ENCODE peak calls at places on chromosomes 6 and 20, in six cellular contexts. One of them, this sample, is unnamed.

GRCh38 chr6:23692184-23692583 is 433.8 kb upstream of the NRSN1 start:
- DNase-seq in transverse colon: no peak
- DNase-seq in heart left ventricle: no peak
- DNase-seq in PC-9: no peak
- DNase-seq in cardiac fibroblast: no peak
- DNase-seq in fibroblast of lung: no peak
- DNase-seq in this sample: no peak

GRCh38 chr20:33299111-33299603 is 16.1 kb downstream of the BPIFB1 start:
- DNase-seq in transverse colon: peak; percentile 57
- DNase-seq in heart left ventricle: peak; percentile 49
- DNase-seq in PC-9: peak; percentile 33
- DNase-seq in cardiac fibroblast: peak; percentile 54
- DNase-seq in fibroblast of lung: peak; percentile 42
- DNase-seq in this sample: peak; percentile 69

GRCh38 chr6:73606428-73606827 is 47.4 kb downstream of the SLC17A5 start:
- DNase-seq in transverse colon: no peak
- DNase-seq in heart left ventricle: no peak
- DNase-seq in PC-9: no peak
- DNase-seq in cardiac fibroblast: no peak
- DNase-seq in fibroblast of lung: peak; percentile 6
- DNase-seq in this sample: no peak

GRCh38 chr6:148972481-148972880 is 225.7 kb downstream of the UST start:
- DNase-seq in transverse colon: peak; percentile 80
- DNase-seq in heart left ventricle: no peak
- DNase-seq in PC-9: peak; percentile 69
- DNase-seq in cardiac fibroblast: no peak
- DNase-seq in fibroblast of lung: no peak
- DNase-seq in this sample: peak; percentile 62

GRCh38 chr6:125906158-125906998 is 50.2 kb upstream of the HINT3 start:
- DNase-seq in transverse colon: peak; percentile 64
- DNase-seq in heart left ventricle: peak; percentile 23
- DNase-seq in PC-9: no peak
- DNase-seq in cardiac fibroblast: peak; percentile 60
- DNase-seq in fibroblast of lung: peak; percentile 48
- DNase-seq in this sample: peak; percentile 23

GRCh38 chr6:77055711-77056110 is 407.6 kb downstream of the HTR1B start:
- DNase-seq in transverse colon: no peak
- DNase-seq in heart left ventricle: no peak
- DNase-seq in PC-9: no peak
- DNase-seq in cardiac fibroblast: no peak
- DNase-seq in fibroblast of lung: no peak
- DNase-seq in this sample: no peak

GRCh38 chr6:114747995-114748625 is 405.3 kb upstream of the HS3ST5 start:
- DNase-seq in transverse colon: no peak
- DNase-seq in heart left ventricle: peak; percentile 19
- DNase-seq in PC-9: peak; percentile 43
- DNase-seq in cardiac fibroblast: peak; percentile 72
- DNase-seq in fibroblast of lung: peak; percentile 72
- DNase-seq in this sample: no peak

GRCh38 chr6:138689849-138690248 is 83.7 kb upstream of the CCDC28A start:
- DNase-seq in transverse colon: no peak
- DNase-seq in heart left ventricle: no peak
- DNase-seq in PC-9: peak; percentile 49
- DNase-seq in cardiac fibroblast: no peak
- DNase-seq in fibroblast of lung: no peak
- DNase-seq in this sample: no peak

GRCh38 chr20:41232971-41233926 is 84.3 kb downstream of the ZHX3 start:
- DNase-seq in transverse colon: no peak
- DNase-seq in heart left ventricle: no peak
- DNase-seq in PC-9: peak; percentile 45
- DNase-seq in cardiac fibroblast: peak; percentile 82
- DNase-seq in fibroblast of lung: peak; percentile 91
- DNase-seq in this sample: no peak

GRCh38 chr6:113564401-113565161 is 292.6 kb upstream of the MARCKS start:
- DNase-seq in transverse colon: peak; percentile 65
- DNase-seq in heart left ventricle: peak; percentile 89
- DNase-seq in PC-9: no peak
- DNase-seq in cardiac fibroblast: peak; percentile 98
- DNase-seq in fibroblast of lung: peak; percentile 94
- DNase-seq in this sample: peak; percentile 30

GRCh38 chr6:32659856-32660595 is 6.4 kb downstream of the HLA-DQB1 start:
- DNase-seq in transverse colon: no peak
- DNase-seq in heart left ventricle: no peak
- DNase-seq in PC-9: no peak
- DNase-seq in cardiac fibroblast: no peak
- DNase-seq in fibroblast of lung: no peak
- DNase-seq in this sample: no peak

GRCh38 chr6:104796031-104796785 is 63.5 kb downstream of the HACE1 start:
- DNase-seq in transverse colon: no peak
- DNase-seq in heart left ventricle: no peak
- DNase-seq in PC-9: no peak
- DNase-seq in cardiac fibroblast: no peak
- DNase-seq in fibroblast of lung: no peak
- DNase-seq in this sample: no peak

GRCh38 chr6:101686653-101687052 is 293.1 kb downstream of the GRIK2 start:
- DNase-seq in transverse colon: no peak
- DNase-seq in heart left ventricle: no peak
- DNase-seq in PC-9: no peak
- DNase-seq in cardiac fibroblast: no peak
- DNase-seq in fibroblast of lung: no peak
- DNase-seq in this sample: no peak

GRCh38 chr20:472889-473292 is 10.6 kb upstream of the TBC1D20 start:
- DNase-seq in transverse colon: no peak
- DNase-seq in heart left ventricle: no peak
- DNase-seq in PC-9: no peak
- DNase-seq in cardiac fibroblast: no peak
- DNase-seq in fibroblast of lung: no peak
- DNase-seq in this sample: no peak

GRCh38 chr20:46523696-46524328 is 10.5 kb upstream of the ZNF334 start:
- DNase-seq in transverse colon: no peak
- DNase-seq in heart left ventricle: no peak
- DNase-seq in PC-9: no peak
- DNase-seq in cardiac fibroblast: peak; percentile 11
- DNase-seq in fibroblast of lung: peak; percentile 24
- DNase-seq in this sample: no peak

GRCh38 chr20:44309763-44310663 is 989 bp downstream of the FITM2 start:
- DNase-seq in transverse colon: peak; percentile 60
- DNase-seq in heart left ventricle: peak; percentile 53
- DNase-seq in PC-9: no peak
- DNase-seq in cardiac fibroblast: peak; percentile 81
- DNase-seq in fibroblast of lung: peak; percentile 84
- DNase-seq in this sample: no peak

GRCh38 chr6:57267586-57268293 is 45.6 kb upstream of the RAB23 start:
- DNase-seq in transverse colon: peak; percentile 50
- DNase-seq in heart left ventricle: peak; percentile 32
- DNase-seq in PC-9: peak; percentile 88
- DNase-seq in cardiac fibroblast: peak; percentile 96
- DNase-seq in fibroblast of lung: peak; percentile 99
- DNase-seq in this sample: no peak

GRCh38 chr6:167494698-167495435 is 170.0 kb downstream of the TTLL2 start:
- DNase-seq in transverse colon: no peak
- DNase-seq in heart left ventricle: no peak
- DNase-seq in PC-9: no peak
- DNase-seq in cardiac fibroblast: no peak
- DNase-seq in fibroblast of lung: no peak
- DNase-seq in this sample: no peak

GRCh38 chr6:167491403-167492095 is 166.7 kb downstream of the TTLL2 start:
- DNase-seq in transverse colon: no peak
- DNase-seq in heart left ventricle: no peak
- DNase-seq in PC-9: no peak
- DNase-seq in cardiac fibroblast: no peak
- DNase-seq in fibroblast of lung: no peak
- DNase-seq in this sample: no peak

GRCh38 chr6:167492096-167492449 is 167.2 kb downstream of the TTLL2 start:
- DNase-seq in transverse colon: no peak
- DNase-seq in heart left ventricle: peak; percentile 43
- DNase-seq in PC-9: no peak
- DNase-seq in cardiac fibroblast: peak; percentile 7
- DNase-seq in fibroblast of lung: no peak
- DNase-seq in this sample: no peak

GRCh38 chr6:167493961-167494697 is 169.2 kb downstream of the TTLL2 start:
- DNase-seq in transverse colon: peak; percentile 19
- DNase-seq in heart left ventricle: peak; percentile 59
- DNase-seq in PC-9: no peak
- DNase-seq in cardiac fibroblast: peak; percentile 61
- DNase-seq in fibroblast of lung: no peak
- DNase-seq in this sample: no peak

DNA sequence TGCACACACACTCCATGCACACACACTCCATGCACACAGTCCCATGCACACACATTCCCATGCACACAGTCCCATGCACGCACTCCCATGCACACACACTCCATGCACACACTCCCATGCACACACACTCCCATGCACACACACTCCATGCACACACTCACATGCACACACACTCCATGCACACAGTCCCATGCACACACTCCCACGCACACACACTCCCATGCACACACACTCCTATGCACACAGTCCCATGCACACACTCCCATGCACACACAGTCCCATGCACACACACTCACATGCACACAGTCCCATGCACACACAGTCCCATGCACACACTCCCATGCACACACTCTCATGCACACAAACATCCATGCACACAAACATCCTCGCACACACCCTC is 168.4 kb downstream of the TTLL2 start:
- DNase-seq in transverse colon: no peak
- DNase-seq in heart left ventricle: no peak
- DNase-seq in PC-9: no peak
- DNase-seq in cardiac fibroblast: no peak
- DNase-seq in fibroblast of lung: no peak
- DNase-seq in this sample: no peak
- TF ChIP-seq CTCF in transverse colon: no peak
- TF ChIP-seq CTCF in heart left ventricle: no peak
- TF ChIP-seq CTCF in PC-9: no peak
- TF ChIP-seq CTCF in cardiac fibroblast: no peak
- TF ChIP-seq CTCF in fibroblast of lung: no peak
- TF ChIP-seq CTCF in this sample: no peak

DNA sequence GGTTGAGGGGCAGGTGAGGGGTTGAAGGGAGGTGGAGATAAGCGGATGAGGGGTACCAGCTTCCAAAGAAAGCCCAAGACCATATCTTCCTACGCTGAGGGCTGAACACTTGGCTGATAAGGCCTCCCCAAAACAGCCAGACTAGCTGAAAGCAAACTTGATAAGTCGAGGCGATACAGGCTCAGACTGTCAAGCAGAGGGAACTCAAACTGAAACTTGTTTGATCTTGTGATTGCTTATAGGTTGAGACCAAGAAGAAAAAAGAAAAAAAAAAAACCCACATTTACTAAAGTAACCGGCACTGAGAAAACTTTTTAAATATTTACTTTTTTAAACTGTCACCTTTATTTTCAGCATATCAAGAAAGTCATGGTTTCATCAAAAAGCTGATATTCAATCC is 73.6 kb downstream of the TRERF1 start:
- DNase-seq in transverse colon: no peak
- DNase-seq in heart left ventricle: no peak
- DNase-seq in PC-9: no peak
- DNase-seq in cardiac fibroblast: no peak
- DNase-seq in fibroblast of lung: no peak
- DNase-seq in this sample: no peak
- TF ChIP-seq CTCF in transverse colon: no peak
- TF ChIP-seq CTCF in heart left ventricle: no peak
- TF ChIP-seq CTCF in PC-9: no peak
- TF ChIP-seq CTCF in cardiac fibroblast: no peak
- TF ChIP-seq CTCF in fibroblast of lung: no peak
- TF ChIP-seq CTCF in this sample: no peak

GRCh38 chr6:80531676-80532619 is 425.5 kb downstream of the BCKDHB start:
- DNase-seq in transverse colon: no peak
- DNase-seq in heart left ventricle: no peak
- DNase-seq in PC-9: no peak
- DNase-seq in cardiac fibroblast: peak; percentile 55
- DNase-seq in fibroblast of lung: no peak
- DNase-seq in this sample: no peak

GRCh38 chr6:80530096-80530495 is 423.6 kb downstream of the BCKDHB start:
- DNase-seq in transverse colon: no peak
- DNase-seq in heart left ventricle: no peak
- DNase-seq in PC-9: no peak
- DNase-seq in cardiac fibroblast: no peak
- DNase-seq in fibroblast of lung: no peak
- DNase-seq in this sample: no peak

GRCh38 chr6:80523531-80523970 is 417.1 kb downstream of the BCKDHB start:
- DNase-seq in transverse colon: no peak
- DNase-seq in heart left ventricle: no peak
- DNase-seq in PC-9: no peak
- DNase-seq in cardiac fibroblast: peak; percentile 44
- DNase-seq in fibroblast of lung: no peak
- DNase-seq in this sample: no peak

GRCh38 chr6:80527552-80528052 is 421.1 kb downstream of the BCKDHB start:
- DNase-seq in transverse colon: no peak
- DNase-seq in heart left ventricle: no peak
- DNase-seq in PC-9: peak; percentile 91
- DNase-seq in cardiac fibroblast: peak; percentile 16
- DNase-seq in fibroblast of lung: no peak
- DNase-seq in this sample: no peak

DNA sequence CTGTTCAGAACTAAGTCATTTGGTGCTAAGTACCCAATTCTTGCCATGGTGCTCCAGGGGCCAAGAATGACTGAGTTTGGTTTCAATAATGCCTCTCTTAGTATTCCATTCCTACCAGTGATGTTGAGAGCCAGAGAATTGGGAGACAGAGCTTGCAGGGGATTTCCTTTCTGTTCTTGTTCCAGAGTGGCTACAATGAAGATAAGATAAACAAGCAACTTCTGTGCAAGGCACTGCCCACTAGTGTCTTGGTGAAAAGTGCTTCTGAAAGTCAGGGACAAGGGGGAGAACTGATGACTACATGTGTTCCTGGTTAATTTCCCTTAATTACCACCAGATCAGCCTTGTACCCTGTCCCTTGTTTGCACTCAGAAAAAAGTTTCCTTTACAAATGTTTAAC is 421.6 kb downstream of the BCKDHB start:
- DNase-seq in transverse colon: no peak
- DNase-seq in heart left ventricle: no peak
- DNase-seq in PC-9: no peak
- DNase-seq in cardiac fibroblast: peak; percentile 44
- DNase-seq in fibroblast of lung: no peak
- DNase-seq in this sample: no peak
- TF ChIP-seq CTCF in transverse colon: no peak
- TF ChIP-seq CTCF in heart left ventricle: no peak
- TF ChIP-seq CTCF in PC-9: no peak
- TF ChIP-seq CTCF in cardiac fibroblast: no peak
- TF ChIP-seq CTCF in fibroblast of lung: no peak
- TF ChIP-seq CTCF in this sample: no peak

GRCh38 chr20:61558726-61559125 is 306.7 kb downstream of the CDH4 start:
- DNase-seq in transverse colon: no peak
- DNase-seq in heart left ventricle: no peak
- DNase-seq in PC-9: no peak
- DNase-seq in cardiac fibroblast: no peak
- DNase-seq in fibroblast of lung: peak; percentile 26
- DNase-seq in this sample: no peak

GRCh38 chr20:61561111-61561830 is 309.2 kb downstream of the CDH4 start:
- DNase-seq in transverse colon: no peak
- DNase-seq in heart left ventricle: no peak
- DNase-seq in PC-9: no peak
- DNase-seq in cardiac fibroblast: no peak
- DNase-seq in fibroblast of lung: no peak
- DNase-seq in this sample: no peak

GRCh38 chr20:61562897-61563504 is 310.9 kb downstream of the CDH4 start:
- DNase-seq in transverse colon: no peak
- DNase-seq in heart left ventricle: no peak
- DNase-seq in PC-9: no peak
- DNase-seq in cardiac fibroblast: no peak
- DNase-seq in fibroblast of lung: no peak
- DNase-seq in this sample: no peak

GRCh38 chr20:61559706-61560315 is 307.8 kb downstream of the CDH4 start:
- DNase-seq in transverse colon: no peak
- DNase-seq in heart left ventricle: no peak
- DNase-seq in PC-9: no peak
- DNase-seq in cardiac fibroblast: no peak
- DNase-seq in fibroblast of lung: no peak
- DNase-seq in this sample: no peak

GRCh38 chr20:61560361-61560853 is 308.3 kb downstream of the CDH4 start:
- DNase-seq in transverse colon: peak; percentile 11
- DNase-seq in heart left ventricle: no peak
- DNase-seq in PC-9: no peak
- DNase-seq in cardiac fibroblast: peak; percentile 1
- DNase-seq in fibroblast of lung: peak; percentile 55
- DNase-seq in this sample: no peak
- TF ChIP-seq CTCF in transverse colon: no peak
- TF ChIP-seq CTCF in heart left ventricle: no peak
- TF ChIP-seq CTCF in PC-9: no peak
- TF ChIP-seq CTCF in cardiac fibroblast: peak; percentile 7
- TF ChIP-seq CTCF in fibroblast of lung: peak; percentile 26
- TF ChIP-seq CTCF in this sample: no peak

This sample was measured in activated B cell treated with CpG ODN at 0.5 μM for 24 hours.